ENCODE peak calls at places on chromosome 15, in ten cellular contexts. Q, N, S, M, E, H, B, W, C and L are unnamed samples.

GRCh38 chr15:97806731-97807130 is 153.8 kb upstream of the ARRDC4 start:
- DNase-seq in S (no peak), W (no peak), C (no peak), B (no peak), N (no peak), E (no peak), H (no peak), Q (no peak), M (no peak), L (no peak)

GRCh38 chr15:48102167-48102566 is 18.6 kb upstream of the SLC24A5 start:
- DNase-seq in B (no peak), W (no peak), Q (no peak), C (no peak), S (peak; percentile 8), E (no peak), N (no peak), M (no peak), H (no peak), L (no peak)

GRCh38 chr15:80568298-80568697 is 126.8 kb upstream of the ABHD17C start:
- DNase-seq in B (no peak), C (no peak), Q (no peak), H (no peak), E (no peak), W (no peak), M (no peak), N (no peak), S (peak; percentile 48), L (no peak)

GRCh38 chr15:66294157-66294931 is 976 bp downstream of the DIS3L start:
- DNase-seq in M (peak; percentile 55), C (peak; percentile 33), H (no peak), Q (no peak), N (no peak), E (no peak), S (peak; percentile 66), B (peak; percentile 42), W (peak; percentile 16), L (peak; percentile 35)

GRCh38 chr15:58487041-58487723 is 55.4 kb downstream of the LIPC start:
- DNase-seq in Q (no peak), W (no peak), C (no peak), S (no peak), N (no peak), M (no peak), H (no peak), B (no peak), E (no peak), L (no peak)

GRCh38 chr15:58362262-58362922 is 69.4 kb upstream of the LIPC start:
- DNase-seq in W (no peak), S (no peak), H (no peak), Q (no peak), C (no peak), B (no peak), E (no peak), N (no peak), M (no peak), L (no peak)

GRCh38 chr15:39857132-39857531 is 62.9 kb downstream of the GPR176 start:
- DNase-seq in E (no peak), B (no peak), W (no peak), M (no peak), S (no peak), H (no peak), Q (no peak), N (no peak), C (no peak), L (no peak)

GRCh38 chr15:68154923-68155559 is 50.1 kb downstream of the CALML4 start:
- DNase-seq in H (no peak), N (peak; percentile 37), M (peak; percentile 77), E (no peak), S (peak; percentile 70), Q (no peak), W (peak; percentile 33), C (peak; percentile 53), B (peak; percentile 33), L (peak; percentile 66)

GRCh38 chr15:59885832-59886231 is 118.3 kb upstream of the FOXB1 start:
- DNase-seq in E (no peak), N (no peak), W (no peak), M (no peak), S (no peak), C (no peak), H (no peak), B (no peak), Q (no peak), L (no peak)

GRCh38 chr15:76330281-76330680 is 6.3 kb upstream of the ISL2 start:
- DNase-seq in N (peak; percentile 77), H (peak; percentile 80), M (peak; percentile 69), S (peak; percentile 46), E (no peak), C (peak; percentile 47), B (peak; percentile 47), W (no peak), Q (no peak), L (peak; percentile 72)

GRCh38 chr15:73110246-73110645 is 58.0 kb downstream of the NEO1 start:
- DNase-seq in M (no peak), Q (no peak), S (no peak), E (no peak), W (no peak), N (no peak), C (no peak), B (no peak), H (no peak), L (no peak)

GRCh38 chr15:77484994-77485393 is 64.3 kb downstream of the HMG20A start:
- DNase-seq in E (no peak), W (no peak), B (no peak), H (no peak), Q (no peak), C (no peak), N (no peak), M (no peak), S (no peak), L (no peak)

GRCh38 chr15:99430881-99431401 is 134.8 kb upstream of the MEF2A start:
- DNase-seq in B (peak; percentile 6), E (peak; percentile 62), W (peak; percentile 7), Q (no peak), H (peak; percentile 38), C (no peak), S (no peak), N (no peak), M (peak; percentile 39), L (peak; percentile 49)

GRCh38 chr15:74873756-74874424 is 725 bp upstream of the SCAMP2 start:
- DNase-seq in C (peak; percentile 34), B (peak; percentile 48), W (peak; percentile 22), H (no peak), M (peak; percentile 55), N (no peak), E (no peak), Q (no peak), S (no peak), L (peak; percentile 45)

GRCh38 chr15:75355369-75355768 is 8.5 kb downstream of the NEIL1 start:
- DNase-seq in B (no peak), H (peak; percentile 50), N (no peak), Q (no peak), E (no peak), W (no peak), S (no peak), M (no peak), C (no peak), L (no peak)

GRCh38 chr15:47817825-47818681 is 100.7 kb downstream of the SEMA6D start:
- DNase-seq in H (no peak), S (no peak), Q (no peak), W (no peak), N (no peak), B (no peak), M (no peak), E (no peak), C (no peak), L (no peak)

DNA sequence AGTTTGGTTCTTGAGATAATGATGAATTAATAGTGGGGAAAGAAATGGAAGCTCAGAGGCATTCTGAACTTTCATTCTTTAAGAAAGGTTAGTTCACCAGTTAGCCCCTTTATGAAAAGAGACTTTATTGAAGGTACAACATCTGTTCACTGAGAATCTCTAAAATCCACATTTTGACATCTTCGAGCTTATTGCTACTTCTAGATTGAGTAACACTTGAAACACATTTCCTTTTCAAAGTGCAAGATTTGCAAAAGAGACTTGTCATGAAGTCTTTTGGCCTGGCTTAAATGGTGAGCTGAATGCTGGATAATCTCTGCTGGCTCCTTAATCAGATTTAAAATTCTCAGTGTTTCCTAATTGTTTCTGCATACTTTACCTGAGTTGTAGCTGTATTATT is 42.3 kb downstream of the RAB8B start:
- DNase-seq in H (no peak), Q (no peak), B (no peak), M (no peak), W (no peak), C (no peak), N (no peak), E (no peak), S (no peak), L (no peak)
- H3K4me1 ChIP-seq in H (peaks cover 14% of the 10 kb centered on the region), Q (peaks cover 37% of the 10 kb centered on the region), B (peaks cover 59% of the 10 kb centered on the region), M (peaks cover 29% of the 10 kb centered on the region), W (no peaks in the 10 kb centered on the region), C (peaks cover 29% of the 10 kb centered on the region), N (peaks cover 85% of the 10 kb centered on the region), E (peaks cover 39% of the 10 kb centered on the region), S (peaks cover 22% of the 10 kb centered on the region), L (peaks cover 22% of the 10 kb centered on the region)

GRCh38 chr15:83011271-83012037 is at the start of gene C15orf40:
- DNase-seq in S (peak; percentile 90), W (peak; percentile 86), B (peak; percentile 92), E (peak; percentile 89), H (peak; percentile 95), Q (peak; percentile 93), N (peak; percentile 93), M (peak; percentile 96), C (peak; percentile 81), L (peak; percentile 94)
- TF ChIP-seq POLR2A in S (peak; percentile 56), W (peak; percentile 75), B (peak; percentile 82), E (no peak), H (peak; percentile 67), Q (no peak), N (no peak), M (peak; percentile 76), C (peak; percentile 77), L (peak; percentile 29)

GRCh38 chr15:96392380-96393208 is 62.1 kb downstream of the NR2F2 start:
- DNase-seq in H (no peak), B (no peak), M (no peak), E (no peak), W (no peak), C (no peak), S (peak; percentile 7), Q (no peak), N (no peak), L (no peak)
- H3K4me1 ChIP-seq in H (no peaks in the 10 kb centered on the region), B (no peaks in the 10 kb centered on the region), M (no peaks in the 10 kb centered on the region), E (no peaks in the 10 kb centered on the region), W (no peaks in the 10 kb centered on the region), C (peaks cover 7% of the 10 kb centered on the region), S (peaks cover 3% of the 10 kb centered on the region), Q (no peaks in the 10 kb centered on the region), N (peaks cover 42% of the 10 kb centered on the region), L (no peaks in the 10 kb centered on the region)

DNA sequence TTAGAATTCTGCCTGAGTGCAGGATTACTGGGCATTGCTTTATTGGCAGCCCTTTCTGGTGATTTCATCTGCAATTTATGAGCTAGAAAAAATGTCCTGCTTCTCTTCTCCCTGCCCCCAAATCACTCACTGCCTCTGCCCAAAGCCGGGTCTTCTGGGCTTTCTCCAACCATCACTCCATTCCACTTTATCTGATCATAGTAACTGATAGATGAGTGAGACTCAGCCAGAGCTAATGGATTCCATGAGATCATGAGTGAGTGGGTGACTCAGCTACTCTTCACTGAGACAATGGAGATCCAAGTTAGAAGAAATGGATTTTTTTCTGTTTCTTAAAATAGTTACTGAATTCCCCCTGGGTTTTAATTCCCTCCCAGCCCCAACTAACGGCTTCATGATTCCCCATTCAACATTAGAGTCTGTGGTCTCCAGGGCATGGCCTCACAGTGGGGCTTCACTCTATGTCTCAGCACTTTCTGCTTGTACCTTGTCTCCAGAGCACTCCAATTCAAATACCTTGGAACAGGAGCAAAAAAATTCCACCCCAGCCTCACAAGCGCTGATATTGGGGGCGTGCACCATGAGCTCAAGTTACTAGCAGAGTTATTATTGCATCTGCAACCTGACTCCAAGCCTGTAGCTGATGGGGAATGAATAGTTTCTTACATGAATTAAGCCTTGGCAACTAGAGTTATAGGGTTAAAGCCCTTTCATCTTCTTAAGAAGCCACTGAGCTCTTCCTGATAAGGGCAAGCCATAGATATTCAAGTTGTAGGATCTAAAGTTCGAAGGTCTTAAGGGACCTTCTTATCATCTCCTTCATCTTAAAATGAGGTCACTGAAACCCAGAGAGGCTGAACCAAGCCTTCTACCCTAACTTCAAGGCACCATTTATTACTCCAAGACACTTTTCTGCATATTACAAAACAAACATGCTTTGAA is 85.9 kb downstream of the AGBL1 start:
- DNase-seq in Q (no peak), C (no peak), W (no peak), S (no peak), N (no peak), B (no peak), E (no peak), M (no peak), H (no peak), L (no peak)
- TF ChIP-seq POLR2A in Q (no peak), C (no peak), W (no peak), S (no peak), N (no peak), B (no peak), E (no peak), M (no peak), H (no peak), L (no peak)